ENCODE peak calls at places on chromosomes 3 and 15, in eight cellular contexts. One of them, this sample, is unnamed.

GRCh38 chr3:172084871-172085556 is 45.6 kb downstream of the FNDC3B start:
- DNase-seq in GM06990: no peak
- DNase-seq in HepG2: no peak
- DNase-seq in choroid plexus epithelial cell: peak; percentile 81
- DNase-seq in CD8-positive, alpha-beta T cell: no peak
- DNase-seq in PC-9: no peak
- DNase-seq in tibial nerve: no peak
- DNase-seq in Panc1: no peak
- DNase-seq in this sample: no peak

GRCh38 chr3:109050591-109051167 is 67.3 kb downstream of the MORC1 start:
- DNase-seq in GM06990: no peak
- DNase-seq in HepG2: peak; percentile 3
- DNase-seq in choroid plexus epithelial cell: peak; percentile 56
- DNase-seq in CD8-positive, alpha-beta T cell: no peak
- DNase-seq in PC-9: no peak
- DNase-seq in tibial nerve: no peak
- DNase-seq in Panc1: no peak
- DNase-seq in this sample: peak; percentile 59

GRCh38 chr3:8458711-8459110 is 42.9 kb upstream of the LMCD1 start:
- DNase-seq in GM06990: no peak
- DNase-seq in HepG2: no peak
- DNase-seq in choroid plexus epithelial cell: no peak
- DNase-seq in CD8-positive, alpha-beta T cell: no peak
- DNase-seq in PC-9: no peak
- DNase-seq in tibial nerve: no peak
- DNase-seq in Panc1: no peak
- DNase-seq in this sample: no peak

GRCh38 chr15:33430564-33430963 is 119.8 kb downstream of the RYR3 start:
- DNase-seq in GM06990: no peak
- DNase-seq in HepG2: no peak
- DNase-seq in choroid plexus epithelial cell: no peak
- DNase-seq in CD8-positive, alpha-beta T cell: no peak
- DNase-seq in PC-9: no peak
- DNase-seq in tibial nerve: no peak
- DNase-seq in Panc1: no peak
- DNase-seq in this sample: no peak

GRCh38 chr3:127417709-127418559 is 130.1 kb upstream of the PRR20G start:
- DNase-seq in GM06990: no peak
- DNase-seq in HepG2: no peak
- DNase-seq in choroid plexus epithelial cell: no peak
- DNase-seq in CD8-positive, alpha-beta T cell: no peak
- DNase-seq in PC-9: no peak
- DNase-seq in tibial nerve: no peak
- DNase-seq in Panc1: no peak
- DNase-seq in this sample: no peak

GRCh38 chr15:100667405-100668320 is 65.3 kb downstream of the ASB7 start:
- DNase-seq in GM06990: no peak
- DNase-seq in HepG2: no peak
- DNase-seq in choroid plexus epithelial cell: no peak
- DNase-seq in CD8-positive, alpha-beta T cell: no peak
- DNase-seq in PC-9: no peak
- DNase-seq in tibial nerve: no peak
- DNase-seq in Panc1: no peak
- DNase-seq in this sample: no peak

GRCh38 chr3:151085889-151086483 is 522 bp downstream of the MED12L start:
- DNase-seq in GM06990: peak; percentile 20
- DNase-seq in HepG2: no peak
- DNase-seq in choroid plexus epithelial cell: no peak
- DNase-seq in CD8-positive, alpha-beta T cell: no peak
- DNase-seq in PC-9: no peak
- DNase-seq in tibial nerve: no peak
- DNase-seq in Panc1: no peak
- DNase-seq in this sample: no peak

GRCh38 chr15:72382146-72382545 is 6.3 kb upstream of the HEXA start:
- DNase-seq in GM06990: no peak
- DNase-seq in HepG2: peak; percentile 29
- DNase-seq in choroid plexus epithelial cell: peak; percentile 45
- DNase-seq in CD8-positive, alpha-beta T cell: no peak
- DNase-seq in PC-9: no peak
- DNase-seq in tibial nerve: no peak
- DNase-seq in Panc1: peak; percentile 5
- DNase-seq in this sample: peak; percentile 9

GRCh38 chr3:37210230-37210629 is 35.8 kb upstream of the LRRFIP2 start:
- DNase-seq in GM06990: no peak
- DNase-seq in HepG2: no peak
- DNase-seq in choroid plexus epithelial cell: peak; percentile 36
- DNase-seq in CD8-positive, alpha-beta T cell: no peak
- DNase-seq in PC-9: no peak
- DNase-seq in tibial nerve: no peak
- DNase-seq in Panc1: no peak
- DNase-seq in this sample: no peak

GRCh38 chr3:169847896-169848295 is 21.8 kb downstream of the LRRC31 start:
- DNase-seq in GM06990: no peak
- DNase-seq in HepG2: no peak
- DNase-seq in choroid plexus epithelial cell: no peak
- DNase-seq in CD8-positive, alpha-beta T cell: no peak
- DNase-seq in PC-9: no peak
- DNase-seq in tibial nerve: no peak
- DNase-seq in Panc1: no peak
- DNase-seq in this sample: no peak

GRCh38 chr15:71424765-71425164 is 309.5 kb downstream of the THSD4 start:
- DNase-seq in GM06990: no peak
- DNase-seq in HepG2: no peak
- DNase-seq in choroid plexus epithelial cell: peak; percentile 46
- DNase-seq in CD8-positive, alpha-beta T cell: no peak
- DNase-seq in PC-9: no peak
- DNase-seq in tibial nerve: no peak
- DNase-seq in Panc1: no peak
- DNase-seq in this sample: no peak

GRCh38 chr15:48987142-48987541 is 23.4 kb upstream of the SHC4 start:
- DNase-seq in GM06990: no peak
- DNase-seq in HepG2: no peak
- DNase-seq in choroid plexus epithelial cell: no peak
- DNase-seq in CD8-positive, alpha-beta T cell: no peak
- DNase-seq in PC-9: peak; percentile 36
- DNase-seq in tibial nerve: no peak
- DNase-seq in Panc1: no peak
- DNase-seq in this sample: no peak

GRCh38 chr3:189262746-189263145 is 91.0 kb downstream of the TPRG1 start:
- DNase-seq in GM06990: no peak
- DNase-seq in HepG2: no peak
- DNase-seq in choroid plexus epithelial cell: no peak
- DNase-seq in CD8-positive, alpha-beta T cell: no peak
- DNase-seq in PC-9: no peak
- DNase-seq in tibial nerve: no peak
- DNase-seq in Panc1: no peak
- DNase-seq in this sample: no peak

GRCh38 chr3:150317469-150317868 is 90.6 kb upstream of the TSC22D2 start:
- DNase-seq in GM06990: no peak
- DNase-seq in HepG2: peak; percentile 15
- DNase-seq in choroid plexus epithelial cell: no peak
- DNase-seq in CD8-positive, alpha-beta T cell: no peak
- DNase-seq in PC-9: peak; percentile 83
- DNase-seq in tibial nerve: no peak
- DNase-seq in Panc1: peak; percentile 74
- DNase-seq in this sample: peak; percentile 22

GRCh38 chr3:31810991-31811433 is 170.1 kb downstream of the OSBPL10 start:
- DNase-seq in GM06990: no peak
- DNase-seq in HepG2: no peak
- DNase-seq in choroid plexus epithelial cell: no peak
- DNase-seq in CD8-positive, alpha-beta T cell: no peak
- DNase-seq in PC-9: no peak
- DNase-seq in tibial nerve: no peak
- DNase-seq in Panc1: no peak
- DNase-seq in this sample: no peak

GRCh38 chr3:16332904-16333426 is 68.0 kb downstream of the OXNAD1 start:
- DNase-seq in GM06990: no peak
- DNase-seq in HepG2: peak; percentile 93
- DNase-seq in choroid plexus epithelial cell: peak; percentile 81
- DNase-seq in CD8-positive, alpha-beta T cell: no peak
- DNase-seq in PC-9: no peak
- DNase-seq in tibial nerve: no peak
- DNase-seq in Panc1: no peak
- DNase-seq in this sample: no peak

GRCh38 chr3:121436074-121436473 is 109.7 kb downstream of the POLQ start:
- DNase-seq in GM06990: no peak
- DNase-seq in HepG2: no peak
- DNase-seq in choroid plexus epithelial cell: no peak
- DNase-seq in CD8-positive, alpha-beta T cell: no peak
- DNase-seq in PC-9: no peak
- DNase-seq in tibial nerve: no peak
- DNase-seq in Panc1: no peak
- DNase-seq in this sample: no peak

GRCh38 chr3:155981669-155982068 is 111.2 kb downstream of the GMPS start:
- DNase-seq in GM06990: no peak
- DNase-seq in HepG2: no peak
- DNase-seq in choroid plexus epithelial cell: peak; percentile 42
- DNase-seq in CD8-positive, alpha-beta T cell: no peak
- DNase-seq in PC-9: no peak
- DNase-seq in tibial nerve: no peak
- DNase-seq in Panc1: no peak
- DNase-seq in this sample: no peak

GRCh38 chr3:155984791-155985417 is 114.5 kb downstream of the GMPS start:
- DNase-seq in GM06990: no peak
- DNase-seq in HepG2: no peak
- DNase-seq in choroid plexus epithelial cell: no peak
- DNase-seq in CD8-positive, alpha-beta T cell: no peak
- DNase-seq in PC-9: no peak
- DNase-seq in tibial nerve: no peak
- DNase-seq in Panc1: no peak
- DNase-seq in this sample: no peak

GRCh38 chr3:155979746-155980145 is 109.3 kb downstream of the GMPS start:
- DNase-seq in GM06990: no peak
- DNase-seq in HepG2: no peak
- DNase-seq in choroid plexus epithelial cell: peak; percentile 18
- DNase-seq in CD8-positive, alpha-beta T cell: no peak
- DNase-seq in PC-9: no peak
- DNase-seq in tibial nerve: no peak
- DNase-seq in Panc1: no peak
- DNase-seq in this sample: no peak

GRCh38 chr3:155989536-155989935 is 119.1 kb downstream of the GMPS start:
- DNase-seq in GM06990: no peak
- DNase-seq in HepG2: no peak
- DNase-seq in choroid plexus epithelial cell: no peak
- DNase-seq in CD8-positive, alpha-beta T cell: no peak
- DNase-seq in PC-9: no peak
- DNase-seq in tibial nerve: no peak
- DNase-seq in Panc1: no peak
- DNase-seq in this sample: peak; percentile 27

GRCh38 chr3:155983834-155984474 is 113.5 kb downstream of the GMPS start:
- DNase-seq in GM06990: no peak
- DNase-seq in HepG2: no peak
- DNase-seq in choroid plexus epithelial cell: peak; percentile 31
- DNase-seq in CD8-positive, alpha-beta T cell: no peak
- DNase-seq in PC-9: no peak
- DNase-seq in tibial nerve: no peak
- DNase-seq in Panc1: no peak
- DNase-seq in this sample: no peak
- TF ChIP-seq CTCF in GM06990: no peak
- TF ChIP-seq CTCF in HepG2: peak; percentile 16
- TF ChIP-seq CTCF in choroid plexus epithelial cell: peak; percentile 14
- TF ChIP-seq CTCF in CD8-positive, alpha-beta T cell: no peak
- TF ChIP-seq CTCF in PC-9: no peak
- TF ChIP-seq CTCF in tibial nerve: no peak
- TF ChIP-seq CTCF in Panc1: peak; percentile 36
- TF ChIP-seq CTCF in this sample: no peak

GRCh38 chr3:45330500-45331295 is 57.7 kb upstream of the LARS2 start:
- DNase-seq in GM06990: no peak
- DNase-seq in HepG2: no peak
- DNase-seq in choroid plexus epithelial cell: no peak
- DNase-seq in CD8-positive, alpha-beta T cell: no peak
- DNase-seq in PC-9: no peak
- DNase-seq in tibial nerve: no peak
- DNase-seq in Panc1: no peak
- DNase-seq in this sample: peak; percentile 29
- TF ChIP-seq CTCF in GM06990: no peak
- TF ChIP-seq CTCF in HepG2: no peak
- TF ChIP-seq CTCF in choroid plexus epithelial cell: no peak
- TF ChIP-seq CTCF in CD8-positive, alpha-beta T cell: no peak
- TF ChIP-seq CTCF in PC-9: no peak
- TF ChIP-seq CTCF in tibial nerve: no peak
- TF ChIP-seq CTCF in Panc1: no peak
- TF ChIP-seq CTCF in this sample: no peak

GRCh38 chr3:11847035-11847394 is 330 bp upstream of the TAMM41 start:
- DNase-seq in GM06990: no peak
- DNase-seq in HepG2: no peak
- DNase-seq in choroid plexus epithelial cell: no peak
- DNase-seq in CD8-positive, alpha-beta T cell: no peak
- DNase-seq in PC-9: no peak
- DNase-seq in tibial nerve: no peak
- DNase-seq in Panc1: no peak
- DNase-seq in this sample: peak; percentile 0
- TF ChIP-seq CTCF in GM06990: no peak
- TF ChIP-seq CTCF in HepG2: no peak
- TF ChIP-seq CTCF in choroid plexus epithelial cell: no peak
- TF ChIP-seq CTCF in CD8-positive, alpha-beta T cell: no peak
- TF ChIP-seq CTCF in PC-9: no peak
- TF ChIP-seq CTCF in tibial nerve: no peak
- TF ChIP-seq CTCF in Panc1: peak; percentile 64
- TF ChIP-seq CTCF in this sample: no peak

GRCh38 chr3:133574260-133574881 is 885 bp downstream of the CDV3 start:
- DNase-seq in GM06990: peak; percentile 83
- DNase-seq in HepG2: peak; percentile 44
- DNase-seq in choroid plexus epithelial cell: peak; percentile 84
- DNase-seq in CD8-positive, alpha-beta T cell: peak; percentile 64
- DNase-seq in PC-9: peak; percentile 54
- DNase-seq in tibial nerve: peak; percentile 39
- DNase-seq in Panc1: no peak
- DNase-seq in this sample: peak; percentile 52
- TF ChIP-seq CTCF in GM06990: peak; percentile 26
- TF ChIP-seq CTCF in HepG2: peak; percentile 52
- TF ChIP-seq CTCF in choroid plexus epithelial cell: no peak
- TF ChIP-seq CTCF in CD8-positive, alpha-beta T cell: no peak
- TF ChIP-seq CTCF in PC-9: no peak
- TF ChIP-seq CTCF in tibial nerve: no peak
- TF ChIP-seq CTCF in Panc1: no peak
- TF ChIP-seq CTCF in this sample: no peak

DNA sequence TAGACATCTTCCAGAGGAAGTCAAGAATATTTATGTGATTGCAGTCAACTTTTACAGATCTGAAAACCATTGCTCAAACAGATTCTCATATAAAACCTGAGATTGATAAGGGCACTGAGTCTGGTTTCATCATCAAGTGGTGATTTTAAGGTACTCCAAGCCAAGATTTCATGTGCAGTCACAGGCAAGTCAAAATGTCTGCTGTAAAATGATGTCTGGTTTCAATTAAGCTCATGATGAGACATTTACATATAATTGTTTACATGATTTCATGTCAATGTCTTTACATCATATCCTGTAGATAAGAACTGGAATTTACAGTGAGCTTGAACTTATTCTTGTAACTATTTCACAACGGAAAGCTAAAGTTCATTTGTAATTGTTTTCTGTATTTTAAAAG is 1215.5 kb downstream of the ROBO2 start:
- DNase-seq in GM06990: no peak
- DNase-seq in HepG2: no peak
- DNase-seq in choroid plexus epithelial cell: peak; percentile 78
- DNase-seq in CD8-positive, alpha-beta T cell: no peak
- DNase-seq in PC-9: no peak
- DNase-seq in tibial nerve: no peak
- DNase-seq in Panc1: no peak
- DNase-seq in this sample: no peak
- TF ChIP-seq CTCF in GM06990: no peak
- TF ChIP-seq CTCF in HepG2: no peak
- TF ChIP-seq CTCF in choroid plexus epithelial cell: no peak
- TF ChIP-seq CTCF in CD8-positive, alpha-beta T cell: no peak
- TF ChIP-seq CTCF in PC-9: no peak
- TF ChIP-seq CTCF in tibial nerve: no peak
- TF ChIP-seq CTCF in Panc1: no peak
- TF ChIP-seq CTCF in this sample: no peak

This sample was measured in MCF 10A.